ENCODE peak calls at places on chromosomes 12 and 14, in ten cellular contexts. One of them, this sample, is unnamed.

GRCh38 chr14:61516957-61517356 is 178.4 kb upstream of the HIF1A start:
- DNase-seq in AG20443: peak; percentile 65
- DNase-seq in Calu3: no peak
- DNase-seq in stimulated activated CD8-positive, alpha-beta memory T cell treated with anti-CD3 and anti-CD28 coated beads, Interleukin-15, amount 100 ng/mL, for 1 hour: no peak
- DNase-seq in glutamatergic neuron: no peak
- DNase-seq in kidney glomerular epithelial cell: no peak
- DNase-seq in hippocampal formation: no peak
- DNase-seq in activated T-helper 1 cell treated with Interleukin-2 at 50 U/mL for 16 hours: no peak
- DNase-seq in HEK293T: no peak
- DNase-seq in EL: peak; percentile 43
- DNase-seq in this sample: no peak

GRCh38 chr12:10331642-10332239 is 24.1 kb downstream of the KLRD1 start:
- DNase-seq in hippocampal formation: peak; percentile 80
- DNase-seq in glutamatergic neuron: no peak
- DNase-seq in stimulated activated CD8-positive, alpha-beta memory T cell treated with anti-CD3 and anti-CD28 coated beads, Interleukin-15, amount 100 ng/mL, for 1 hour: no peak
- DNase-seq in kidney glomerular epithelial cell: peak; percentile 72
- DNase-seq in HEK293T: peak; percentile 59
- DNase-seq in Calu3: peak; percentile 28
- DNase-seq in activated T-helper 1 cell treated with Interleukin-2 at 50 U/mL for 16 hours: no peak
- DNase-seq in AG20443: peak; percentile 73
- DNase-seq in EL: peak; percentile 48
- DNase-seq in this sample: no peak

GRCh38 chr14:37903561-37904191 is 304.0 kb upstream of the SSTR1 start:
- DNase-seq in AG20443: peak; percentile 47
- DNase-seq in kidney glomerular epithelial cell: peak; percentile 46
- DNase-seq in HEK293T: peak; percentile 40
- DNase-seq in glutamatergic neuron: peak; percentile 15
- DNase-seq in EL: peak; percentile 70
- DNase-seq in stimulated activated CD8-positive, alpha-beta memory T cell treated with anti-CD3 and anti-CD28 coated beads, Interleukin-15, amount 100 ng/mL, for 1 hour: no peak
- DNase-seq in activated T-helper 1 cell treated with Interleukin-2 at 50 U/mL for 16 hours: no peak
- DNase-seq in hippocampal formation: peak; percentile 6
- DNase-seq in Calu3: peak; percentile 10
- DNase-seq in this sample: no peak

GRCh38 chr12:52264435-52264825 is 10.0 kb upstream of the KRT86 start:
- DNase-seq in HEK293T: no peak
- DNase-seq in stimulated activated CD8-positive, alpha-beta memory T cell treated with anti-CD3 and anti-CD28 coated beads, Interleukin-15, amount 100 ng/mL, for 1 hour: no peak
- DNase-seq in Calu3: no peak
- DNase-seq in hippocampal formation: peak; percentile 43
- DNase-seq in EL: no peak
- DNase-seq in AG20443: no peak
- DNase-seq in activated T-helper 1 cell treated with Interleukin-2 at 50 U/mL for 16 hours: no peak
- DNase-seq in glutamatergic neuron: no peak
- DNase-seq in kidney glomerular epithelial cell: no peak
- DNase-seq in this sample: no peak

GRCh38 chr12:125271850-125272249 is 206.6 kb downstream of the AACS start:
- DNase-seq in hippocampal formation: no peak
- DNase-seq in Calu3: no peak
- DNase-seq in AG20443: no peak
- DNase-seq in kidney glomerular epithelial cell: no peak
- DNase-seq in glutamatergic neuron: no peak
- DNase-seq in HEK293T: no peak
- DNase-seq in EL: no peak
- DNase-seq in activated T-helper 1 cell treated with Interleukin-2 at 50 U/mL for 16 hours: no peak
- DNase-seq in stimulated activated CD8-positive, alpha-beta memory T cell treated with anti-CD3 and anti-CD28 coated beads, Interleukin-15, amount 100 ng/mL, for 1 hour: no peak
- DNase-seq in this sample: no peak

GRCh38 chr14:60506462-60506984 is 2.4 kb upstream of the SIX6 start:
- DNase-seq in hippocampal formation: no peak
- DNase-seq in Calu3: no peak
- DNase-seq in HEK293T: no peak
- DNase-seq in EL: no peak
- DNase-seq in kidney glomerular epithelial cell: no peak
- DNase-seq in glutamatergic neuron: no peak
- DNase-seq in activated T-helper 1 cell treated with Interleukin-2 at 50 U/mL for 16 hours: no peak
- DNase-seq in AG20443: no peak
- DNase-seq in stimulated activated CD8-positive, alpha-beta memory T cell treated with anti-CD3 and anti-CD28 coated beads, Interleukin-15, amount 100 ng/mL, for 1 hour: no peak
- DNase-seq in this sample: no peak

GRCh38 chr12:89194683-89195082 is 157.6 kb downstream of the DUSP6 start:
- DNase-seq in glutamatergic neuron: no peak
- DNase-seq in Calu3: no peak
- DNase-seq in stimulated activated CD8-positive, alpha-beta memory T cell treated with anti-CD3 and anti-CD28 coated beads, Interleukin-15, amount 100 ng/mL, for 1 hour: no peak
- DNase-seq in EL: no peak
- DNase-seq in AG20443: no peak
- DNase-seq in activated T-helper 1 cell treated with Interleukin-2 at 50 U/mL for 16 hours: no peak
- DNase-seq in HEK293T: no peak
- DNase-seq in kidney glomerular epithelial cell: no peak
- DNase-seq in hippocampal formation: no peak
- DNase-seq in this sample: no peak

GRCh38 chr12:85603556-85603955 is 232.7 kb downstream of the RASSF9 start:
- DNase-seq in glutamatergic neuron: no peak
- DNase-seq in stimulated activated CD8-positive, alpha-beta memory T cell treated with anti-CD3 and anti-CD28 coated beads, Interleukin-15, amount 100 ng/mL, for 1 hour: no peak
- DNase-seq in EL: no peak
- DNase-seq in Calu3: no peak
- DNase-seq in hippocampal formation: no peak
- DNase-seq in activated T-helper 1 cell treated with Interleukin-2 at 50 U/mL for 16 hours: no peak
- DNase-seq in kidney glomerular epithelial cell: no peak
- DNase-seq in AG20443: no peak
- DNase-seq in HEK293T: no peak
- DNase-seq in this sample: no peak

GRCh38 chr14:54722791-54723432 is 156.0 kb downstream of the SAMD4A start:
- DNase-seq in stimulated activated CD8-positive, alpha-beta memory T cell treated with anti-CD3 and anti-CD28 coated beads, Interleukin-15, amount 100 ng/mL, for 1 hour: no peak
- DNase-seq in hippocampal formation: peak; percentile 17
- DNase-seq in Calu3: peak; percentile 20
- DNase-seq in AG20443: no peak
- DNase-seq in EL: peak; percentile 26
- DNase-seq in glutamatergic neuron: no peak
- DNase-seq in kidney glomerular epithelial cell: no peak
- DNase-seq in HEK293T: peak; percentile 37
- DNase-seq in activated T-helper 1 cell treated with Interleukin-2 at 50 U/mL for 16 hours: no peak
- DNase-seq in this sample: no peak

GRCh38 chr12:131102493-131102931 is 148.8 kb downstream of the ADGRD1 start:
- DNase-seq in EL: no peak
- DNase-seq in glutamatergic neuron: no peak
- DNase-seq in AG20443: no peak
- DNase-seq in HEK293T: no peak
- DNase-seq in activated T-helper 1 cell treated with Interleukin-2 at 50 U/mL for 16 hours: no peak
- DNase-seq in hippocampal formation: no peak
- DNase-seq in Calu3: no peak
- DNase-seq in stimulated activated CD8-positive, alpha-beta memory T cell treated with anti-CD3 and anti-CD28 coated beads, Interleukin-15, amount 100 ng/mL, for 1 hour: no peak
- DNase-seq in kidney glomerular epithelial cell: no peak
- DNase-seq in this sample: no peak

GRCh38 chr12:68367136-68367535 is 35.0 kb upstream of the MDM1 start:
- DNase-seq in HEK293T: no peak
- DNase-seq in EL: no peak
- DNase-seq in Calu3: no peak
- DNase-seq in AG20443: no peak
- DNase-seq in kidney glomerular epithelial cell: no peak
- DNase-seq in hippocampal formation: no peak
- DNase-seq in glutamatergic neuron: no peak
- DNase-seq in stimulated activated CD8-positive, alpha-beta memory T cell treated with anti-CD3 and anti-CD28 coated beads, Interleukin-15, amount 100 ng/mL, for 1 hour: no peak
- DNase-seq in activated T-helper 1 cell treated with Interleukin-2 at 50 U/mL for 16 hours: no peak
- DNase-seq in this sample: peak; percentile 55

GRCh38 chr12:113065126-113066007 is 8.8 kb downstream of the DTX1 start:
- DNase-seq in kidney glomerular epithelial cell: no peak
- DNase-seq in HEK293T: peak; percentile 52
- DNase-seq in activated T-helper 1 cell treated with Interleukin-2 at 50 U/mL for 16 hours: no peak
- DNase-seq in stimulated activated CD8-positive, alpha-beta memory T cell treated with anti-CD3 and anti-CD28 coated beads, Interleukin-15, amount 100 ng/mL, for 1 hour: no peak
- DNase-seq in Calu3: peak; percentile 47
- DNase-seq in EL: no peak
- DNase-seq in glutamatergic neuron: no peak
- DNase-seq in AG20443: peak; percentile 56
- DNase-seq in hippocampal formation: no peak
- DNase-seq in this sample: no peak

GRCh38 chr12:85558684-85559083 is 277.5 kb downstream of the RASSF9 start:
- DNase-seq in activated T-helper 1 cell treated with Interleukin-2 at 50 U/mL for 16 hours: no peak
- DNase-seq in stimulated activated CD8-positive, alpha-beta memory T cell treated with anti-CD3 and anti-CD28 coated beads, Interleukin-15, amount 100 ng/mL, for 1 hour: no peak
- DNase-seq in AG20443: no peak
- DNase-seq in hippocampal formation: no peak
- DNase-seq in Calu3: no peak
- DNase-seq in EL: no peak
- DNase-seq in glutamatergic neuron: no peak
- DNase-seq in kidney glomerular epithelial cell: no peak
- DNase-seq in HEK293T: no peak
- DNase-seq in this sample: no peak

GRCh38 chr14:59126714-59127436 is 61.6 kb upstream of the DAAM1 start:
- DNase-seq in Calu3: peak; percentile 26
- DNase-seq in HEK293T: peak; percentile 65
- DNase-seq in glutamatergic neuron: no peak
- DNase-seq in stimulated activated CD8-positive, alpha-beta memory T cell treated with anti-CD3 and anti-CD28 coated beads, Interleukin-15, amount 100 ng/mL, for 1 hour: no peak
- DNase-seq in EL: peak; percentile 61
- DNase-seq in activated T-helper 1 cell treated with Interleukin-2 at 50 U/mL for 16 hours: no peak
- DNase-seq in kidney glomerular epithelial cell: peak; percentile 61
- DNase-seq in hippocampal formation: peak; percentile 50
- DNase-seq in AG20443: peak; percentile 71
- DNase-seq in this sample: peak; percentile 6

GRCh38 chr14:88856786-88857366 is 32.4 kb downstream of the TTC8 start:
- DNase-seq in activated T-helper 1 cell treated with Interleukin-2 at 50 U/mL for 16 hours: no peak
- DNase-seq in EL: peak; percentile 69
- DNase-seq in Calu3: no peak
- DNase-seq in AG20443: no peak
- DNase-seq in kidney glomerular epithelial cell: no peak
- DNase-seq in glutamatergic neuron: no peak
- DNase-seq in stimulated activated CD8-positive, alpha-beta memory T cell treated with anti-CD3 and anti-CD28 coated beads, Interleukin-15, amount 100 ng/mL, for 1 hour: no peak
- DNase-seq in hippocampal formation: no peak
- DNase-seq in HEK293T: peak; percentile 13
- DNase-seq in this sample: no peak

GRCh38 chr14:34050606-34051005 is 99.7 kb upstream of the EGLN3 start:
- DNase-seq in stimulated activated CD8-positive, alpha-beta memory T cell treated with anti-CD3 and anti-CD28 coated beads, Interleukin-15, amount 100 ng/mL, for 1 hour: no peak
- DNase-seq in hippocampal formation: no peak
- DNase-seq in HEK293T: no peak
- DNase-seq in kidney glomerular epithelial cell: peak; percentile 25
- DNase-seq in EL: peak; percentile 28
- DNase-seq in activated T-helper 1 cell treated with Interleukin-2 at 50 U/mL for 16 hours: no peak
- DNase-seq in Calu3: no peak
- DNase-seq in AG20443: no peak
- DNase-seq in glutamatergic neuron: no peak
- DNase-seq in this sample: no peak

GRCh38 chr14:28294834-28295440 is 471.6 kb upstream of the FOXG1 start:
- DNase-seq in stimulated activated CD8-positive, alpha-beta memory T cell treated with anti-CD3 and anti-CD28 coated beads, Interleukin-15, amount 100 ng/mL, for 1 hour: no peak
- DNase-seq in glutamatergic neuron: no peak
- DNase-seq in activated T-helper 1 cell treated with Interleukin-2 at 50 U/mL for 16 hours: no peak
- DNase-seq in kidney glomerular epithelial cell: no peak
- DNase-seq in Calu3: peak; percentile 6
- DNase-seq in EL: no peak
- DNase-seq in AG20443: no peak
- DNase-seq in HEK293T: peak; percentile 47
- DNase-seq in hippocampal formation: no peak
- DNase-seq in this sample: no peak

GRCh38 chr14:101730626-101731186 is 30.8 kb upstream of the PPP2R5C start:
- DNase-seq in activated T-helper 1 cell treated with Interleukin-2 at 50 U/mL for 16 hours: no peak
- DNase-seq in EL: no peak
- DNase-seq in Calu3: no peak
- DNase-seq in kidney glomerular epithelial cell: no peak
- DNase-seq in glutamatergic neuron: no peak
- DNase-seq in AG20443: no peak
- DNase-seq in stimulated activated CD8-positive, alpha-beta memory T cell treated with anti-CD3 and anti-CD28 coated beads, Interleukin-15, amount 100 ng/mL, for 1 hour: no peak
- DNase-seq in hippocampal formation: no peak
- DNase-seq in HEK293T: no peak
- DNase-seq in this sample: no peak

GRCh38 chr14:100944052-100944451 is 40.5 kb upstream of the RTL1 start:
- DNase-seq in AG20443: no peak
- DNase-seq in HEK293T: no peak
- DNase-seq in activated T-helper 1 cell treated with Interleukin-2 at 50 U/mL for 16 hours: no peak
- DNase-seq in EL: no peak
- DNase-seq in Calu3: no peak
- DNase-seq in kidney glomerular epithelial cell: no peak
- DNase-seq in stimulated activated CD8-positive, alpha-beta memory T cell treated with anti-CD3 and anti-CD28 coated beads, Interleukin-15, amount 100 ng/mL, for 1 hour: no peak
- DNase-seq in glutamatergic neuron: no peak
- DNase-seq in hippocampal formation: no peak
- DNase-seq in this sample: no peak

GRCh38 chr14:91946313-91947195 is 940 bp downstream of the FBLN5 start:
- DNase-seq in hippocampal formation: peak; percentile 3
- DNase-seq in glutamatergic neuron: no peak
- DNase-seq in stimulated activated CD8-positive, alpha-beta memory T cell treated with anti-CD3 and anti-CD28 coated beads, Interleukin-15, amount 100 ng/mL, for 1 hour: no peak
- DNase-seq in AG20443: no peak
- DNase-seq in EL: peak; percentile 41
- DNase-seq in kidney glomerular epithelial cell: no peak
- DNase-seq in activated T-helper 1 cell treated with Interleukin-2 at 50 U/mL for 16 hours: no peak
- DNase-seq in Calu3: no peak
- DNase-seq in HEK293T: no peak
- DNase-seq in this sample: peak; percentile 30

GRCh38 chr14:85106491-85106890 is 423.5 kb upstream of the FLRT2 start:
- DNase-seq in kidney glomerular epithelial cell: no peak
- DNase-seq in activated T-helper 1 cell treated with Interleukin-2 at 50 U/mL for 16 hours: no peak
- DNase-seq in stimulated activated CD8-positive, alpha-beta memory T cell treated with anti-CD3 and anti-CD28 coated beads, Interleukin-15, amount 100 ng/mL, for 1 hour: no peak
- DNase-seq in glutamatergic neuron: no peak
- DNase-seq in HEK293T: no peak
- DNase-seq in AG20443: no peak
- DNase-seq in EL: no peak
- DNase-seq in Calu3: no peak
- DNase-seq in hippocampal formation: no peak
- DNase-seq in this sample: no peak

GRCh38 chr12:85076688-85077430 is 40.7 kb downstream of the LRRIQ1 start:
- DNase-seq in glutamatergic neuron: no peak
- DNase-seq in hippocampal formation: peak; percentile 71
- DNase-seq in HEK293T: peak; percentile 41
- DNase-seq in AG20443: peak; percentile 51
- DNase-seq in activated T-helper 1 cell treated with Interleukin-2 at 50 U/mL for 16 hours: no peak
- DNase-seq in Calu3: peak; percentile 57
- DNase-seq in stimulated activated CD8-positive, alpha-beta memory T cell treated with anti-CD3 and anti-CD28 coated beads, Interleukin-15, amount 100 ng/mL, for 1 hour: no peak
- DNase-seq in EL: peak; percentile 61
- DNase-seq in kidney glomerular epithelial cell: peak; percentile 89
- DNase-seq in this sample: no peak

GRCh38 chr14:46580941-46581671 is 70.5 kb downstream of the RPL10L start:
- DNase-seq in glutamatergic neuron: peak; percentile 33
- DNase-seq in hippocampal formation: peak; percentile 21
- DNase-seq in stimulated activated CD8-positive, alpha-beta memory T cell treated with anti-CD3 and anti-CD28 coated beads, Interleukin-15, amount 100 ng/mL, for 1 hour: no peak
- DNase-seq in HEK293T: peak; percentile 18
- DNase-seq in Calu3: peak; percentile 50
- DNase-seq in EL: peak; percentile 9
- DNase-seq in activated T-helper 1 cell treated with Interleukin-2 at 50 U/mL for 16 hours: no peak
- DNase-seq in kidney glomerular epithelial cell: peak; percentile 19
- DNase-seq in AG20443: no peak
- DNase-seq in this sample: no peak

GRCh38 chr14:65074449-65075155 is 27.7 kb downstream of the MAX start:
- DNase-seq in glutamatergic neuron: no peak
- DNase-seq in activated T-helper 1 cell treated with Interleukin-2 at 50 U/mL for 16 hours: no peak
- DNase-seq in EL: no peak
- DNase-seq in kidney glomerular epithelial cell: no peak
- DNase-seq in stimulated activated CD8-positive, alpha-beta memory T cell treated with anti-CD3 and anti-CD28 coated beads, Interleukin-15, amount 100 ng/mL, for 1 hour: no peak
- DNase-seq in hippocampal formation: no peak
- DNase-seq in HEK293T: no peak
- DNase-seq in Calu3: no peak
- DNase-seq in AG20443: no peak
- DNase-seq in this sample: no peak

GRCh38 chr14:33393155-33393894 is 454.6 kb downstream of the NPAS3 start:
- DNase-seq in hippocampal formation: no peak
- DNase-seq in activated T-helper 1 cell treated with Interleukin-2 at 50 U/mL for 16 hours: no peak
- DNase-seq in glutamatergic neuron: peak; percentile 35
- DNase-seq in AG20443: no peak
- DNase-seq in kidney glomerular epithelial cell: no peak
- DNase-seq in stimulated activated CD8-positive, alpha-beta memory T cell treated with anti-CD3 and anti-CD28 coated beads, Interleukin-15, amount 100 ng/mL, for 1 hour: no peak
- DNase-seq in EL: no peak
- DNase-seq in HEK293T: peak; percentile 67
- DNase-seq in Calu3: no peak
- DNase-seq in this sample: no peak

GRCh38 chr14:85417396-85417795 is 112.5 kb upstream of the FLRT2 start:
- DNase-seq in HEK293T: no peak
- DNase-seq in activated T-helper 1 cell treated with Interleukin-2 at 50 U/mL for 16 hours: no peak
- DNase-seq in stimulated activated CD8-positive, alpha-beta memory T cell treated with anti-CD3 and anti-CD28 coated beads, Interleukin-15, amount 100 ng/mL, for 1 hour: no peak
- DNase-seq in kidney glomerular epithelial cell: no peak
- DNase-seq in glutamatergic neuron: no peak
- DNase-seq in Calu3: no peak
- DNase-seq in hippocampal formation: no peak
- DNase-seq in EL: no peak
- DNase-seq in AG20443: no peak
- DNase-seq in this sample: no peak

GRCh38 chr14:55706893-55707292 is 126.9 kb downstream of the KTN1 start:
- DNase-seq in HEK293T: no peak
- DNase-seq in kidney glomerular epithelial cell: no peak
- DNase-seq in activated T-helper 1 cell treated with Interleukin-2 at 50 U/mL for 16 hours: no peak
- DNase-seq in AG20443: no peak
- DNase-seq in stimulated activated CD8-positive, alpha-beta memory T cell treated with anti-CD3 and anti-CD28 coated beads, Interleukin-15, amount 100 ng/mL, for 1 hour: no peak
- DNase-seq in Calu3: no peak
- DNase-seq in hippocampal formation: no peak
- DNase-seq in glutamatergic neuron: no peak
- DNase-seq in EL: no peak
- DNase-seq in this sample: no peak

GRCh38 chr12:45138609-45139008 is 77.3 kb upstream of the ANO6 start:
- DNase-seq in stimulated activated CD8-positive, alpha-beta memory T cell treated with anti-CD3 and anti-CD28 coated beads, Interleukin-15, amount 100 ng/mL, for 1 hour: no peak
- DNase-seq in activated T-helper 1 cell treated with Interleukin-2 at 50 U/mL for 16 hours: no peak
- DNase-seq in EL: no peak
- DNase-seq in HEK293T: no peak
- DNase-seq in hippocampal formation: no peak
- DNase-seq in Calu3: no peak
- DNase-seq in glutamatergic neuron: no peak
- DNase-seq in kidney glomerular epithelial cell: no peak
- DNase-seq in AG20443: no peak
- DNase-seq in this sample: no peak

This sample was measured in T-helper 2 cell.